ENCODE peak calls at places on chromosomes 2 and 18, in nine cellular contexts. G, D, I, E, T, Q, Y, W and R are unnamed samples. For H3K9me2 and H3K9me3, the result is how much of the 10 kb centered on the place peaks cover.

GRCh38 chr2:236210536-236210935 is 42.4 kb upstream of the GBX2 start:
- DNase-seq in Q (no peak), W (no peak), T (no peak), Y (no peak), G (no peak), I (no peak), D (no peak), E (no peak), R (no peak)

GRCh38 chr2:96907405-96908041 is 37.6 kb upstream of the SEMA4C start:
- DNase-seq in D (no peak), Q (peak), Y (no peak), I (no peak), G (no peak), T (no peak), W (peak), E (peak), R (peak)

GRCh38 chr2:154449951-154450658 is 248.4 kb upstream of the KCNJ3 start:
- DNase-seq in G (no peak), T (no peak), D (no peak), E (no peak), Y (no peak), Q (no peak), I (no peak), W (no peak), R (peak)

GRCh38 chr2:227493524-227493923 is 21.6 kb downstream of the AGFG1 start:
- DNase-seq in T (no peak), G (no peak), W (no peak), Q (no peak), D (no peak), E (no peak), I (no peak), Y (no peak), R (no peak)

GRCh38 chr18:62044490-62045000 is 142.3 kb downstream of the PIGN start:
- DNase-seq in I (no peak), W (no peak), E (peak), Q (no peak), T (no peak), D (no peak), G (no peak), Y (no peak), R (no peak)

GRCh38 chr2:233463586-233463985 is 103.0 kb downstream of the USP40 start:
- DNase-seq in I (no peak), Y (no peak), W (no peak), D (no peak), Q (no peak), T (no peak), G (no peak), E (no peak), R (no peak)

GRCh38 chr2:30235859-30236535 is 4.7 kb downstream of the LBH start:
- DNase-seq in W (no peak), Y (no peak), T (no peak), I (no peak), G (no peak), Q (no peak), E (no peak), D (no peak), R (no peak)

GRCh38 chr2:219632758-219633101 is 5.3 kb downstream of the SLC4A3 start:
- DNase-seq in D (no peak), Q (peak), Y (no peak), T (no peak), G (no peak), I (no peak), W (no peak), E (no peak), R (no peak)

GRCh38 chr2:10239561-10239967 is 63.1 kb upstream of the HPCAL1 start:
- DNase-seq in G (peak), T (no peak), W (no peak), D (no peak), Q (no peak), E (no peak), Y (no peak), I (no peak), R (no peak)

GRCh38 chr2:9693646-9694045 is 62.8 kb upstream of the YWHAQ start:
- DNase-seq in G (no peak), I (no peak), T (no peak), Q (no peak), E (no peak), D (no peak), W (no peak), Y (no peak), R (no peak)

GRCh38 chr2:218229239-218229638 is 12.2 kb downstream of the ARPC2 start:
- DNase-seq in G (peak), I (peak), Y (peak), W (peak), E (peak), T (no peak), Q (no peak), D (peak), R (no peak)

GRCh38 chr2:40103163-40103562 is 324.1 kb upstream of the THUMPD2 start:
- DNase-seq in D (no peak), E (peak), Q (no peak), G (no peak), I (no peak), W (no peak), T (no peak), Y (peak), R (no peak)

GRCh38 chr18:11533942-11534496 is 75.4 kb upstream of the SLC35G4 start:
- DNase-seq in W (no peak), T (no peak), D (no peak), G (no peak), I (peak), E (peak), Y (no peak), Q (no peak), R (no peak)

GRCh38 chr18:57984490-57985109 is 59.4 kb upstream of the NEDD4L start:
- DNase-seq in E (no peak), T (no peak), Y (no peak), I (no peak), W (no peak), Q (no peak), D (no peak), G (peak), R (no peak)

GRCh38 chr2:151727593-151728552 is 6.4 kb downstream of the NEB start:
- DNase-seq in Q (no peak), Y (no peak), I (no peak), T (no peak), E (no peak), W (no peak), G (no peak), D (no peak), R (no peak)

GRCh38 chr2:55159752-55160151 is 72.3 kb downstream of the CLHC1 start:
- DNase-seq in W (no peak), Y (no peak), Q (no peak), D (no peak), T (no peak), E (no peak), I (no peak), G (no peak), R (no peak)

GRCh38 chr18:49022311-49023280 is 71.8 kb upstream of the SMAD7 start:
- DNase-seq in G (no peak), T (no peak), Q (no peak), E (no peak), Y (no peak), I (no peak), D (peak), W (no peak), R (peak)

GRCh38 chr2:101012706-101013181 is 10.7 kb downstream of the RPL31 start:
- DNase-seq in D (peak), Q (peak), I (peak), Y (peak), W (peak), E (peak), G (peak), T (no peak), R (peak)

GRCh38 chr2:101961287-101962242 is 30.2 kb upstream of the IL1R2 start:
- DNase-seq in D (no peak), I (no peak), W (no peak), G (no peak), Q (no peak), E (peak), Y (no peak), T (no peak), R (peak)

GRCh38 chr2:181859123-181859522 is 32.4 kb upstream of the ITPRID2 start:
- DNase-seq in E (no peak), D (no peak), Q (no peak), I (no peak), G (no peak), W (no peak), T (no peak), Y (no peak), R (no peak)

GRCh38 chr2:74238879-74239278 is 40.5 kb downstream of the MTHFD2 start:
- DNase-seq in G (no peak), Y (no peak), D (no peak), W (no peak), T (no peak), Q (no peak), E (peak), I (peak), R (no peak)

GRCh38 chr2:233061591-233062446 is 1.7 kb downstream of the INPP5D start:
- DNase-seq in E (no peak), Y (peak), I (peak), T (no peak), D (peak), G (peak), W (peak), Q (peak), R (peak)

GRCh38 chr18:48036641-48037421 is 106.4 kb upstream of the SMAD2 start:
- DNase-seq in Q (peak), I (no peak), D (no peak), E (peak), W (no peak), G (no peak), Y (no peak), T (no peak), R (no peak)

GRCh38 chr2:215140166-215140707 is 1.8 kb upstream of the ABCA12 start:
- DNase-seq in Y (no peak), T (no peak), D (no peak), W (no peak), I (no peak), Q (no peak), E (peak), G (no peak), R (no peak)

GRCh38 chr2:105643405-105644173 is 101.1 kb upstream of the NCK2 start:
- DNase-seq in Q (no peak), Y (no peak), W (no peak), T (no peak), D (no peak), E (no peak), G (no peak), I (peak), R (no peak)

DNA sequence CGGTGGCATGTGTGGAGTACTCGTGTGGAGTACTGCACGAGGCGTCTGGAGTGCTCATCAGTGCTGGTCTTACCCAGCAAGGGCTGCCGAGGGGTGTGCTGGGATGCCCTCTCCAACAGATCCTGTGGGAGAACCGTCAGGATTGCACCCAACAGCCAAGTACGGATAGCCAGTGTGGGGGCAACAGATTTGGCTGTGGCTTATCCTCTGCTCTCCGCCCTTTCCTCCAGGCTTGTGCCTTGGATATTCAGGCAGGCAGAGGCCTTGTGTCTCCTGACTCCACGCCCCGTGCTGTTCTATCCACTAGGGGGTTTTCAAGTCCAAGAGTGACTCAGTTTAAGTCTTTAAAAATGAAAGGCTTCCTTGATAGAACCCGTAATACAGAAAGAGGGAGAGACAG is 321.0 kb upstream of the HS6ST1 start:
- DNase-seq in Q (no peak), E (peak), T (no peak), Y (no peak), G (peak), D (no peak), W (no peak), I (no peak), R (no peak)
- H3K9me2 ChIP-seq in Q (under half), E (under half), T (under half), Y (under half), G (under half), D (under half), W (under half), I (under half), R (under half)

DNA sequence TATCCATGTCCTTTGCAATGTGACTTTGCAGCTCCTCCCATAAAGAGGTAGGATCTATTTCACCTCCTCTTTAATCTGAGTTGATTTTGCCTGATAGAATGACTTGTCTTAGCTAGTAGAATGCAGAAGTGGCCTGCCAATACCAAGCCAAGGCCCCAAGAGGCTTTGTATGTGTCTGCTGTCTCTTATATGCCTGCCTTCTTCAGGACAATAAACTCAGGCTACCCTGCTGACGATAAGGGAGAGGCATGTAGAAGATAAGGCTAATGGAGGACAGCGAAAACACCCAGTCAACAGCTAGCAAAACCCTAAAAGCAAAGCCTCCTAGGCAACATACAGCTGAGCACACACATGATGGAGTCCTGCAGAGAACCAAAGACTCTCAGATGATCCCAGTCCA is 1.8 kb upstream of the ZC3H8 start:
- DNase-seq in T (no peak), Y (no peak), D (no peak), G (no peak), W (no peak), Q (no peak), E (no peak), I (no peak), R (no peak)
- H3K9me3 ChIP-seq in T (under half), Y (under half), D (under half), G (under half), W (under half), Q (under half), E (under half), I (under half), R (under half)

GRCh38 chr2:36478999-36479398 is 119.0 kb downstream of the FEZ2 start:
- DNase-seq in Y (no peak), G (no peak), Q (no peak), E (no peak), W (peak), D (no peak), T (no peak), I (no peak), R (no peak)

GRCh38 chr2:36480028-36480427 is 117.9 kb downstream of the FEZ2 start:
- DNase-seq in E (no peak), Q (no peak), W (no peak), D (no peak), I (no peak), G (no peak), Y (no peak), T (no peak), R (no peak)

GRCh38 chr2:36481709-36482108 is 116.3 kb downstream of the FEZ2 start:
- DNase-seq in T (no peak), D (no peak), W (no peak), E (no peak), G (no peak), Y (no peak), I (no peak), Q (no peak), R (no peak)

GRCh38 chr2:36479406-36479805 is 118.6 kb downstream of the FEZ2 start:
- DNase-seq in T (no peak), Y (no peak), I (no peak), E (no peak), Q (no peak), W (no peak), D (no peak), G (no peak), R (no peak)

DNA sequence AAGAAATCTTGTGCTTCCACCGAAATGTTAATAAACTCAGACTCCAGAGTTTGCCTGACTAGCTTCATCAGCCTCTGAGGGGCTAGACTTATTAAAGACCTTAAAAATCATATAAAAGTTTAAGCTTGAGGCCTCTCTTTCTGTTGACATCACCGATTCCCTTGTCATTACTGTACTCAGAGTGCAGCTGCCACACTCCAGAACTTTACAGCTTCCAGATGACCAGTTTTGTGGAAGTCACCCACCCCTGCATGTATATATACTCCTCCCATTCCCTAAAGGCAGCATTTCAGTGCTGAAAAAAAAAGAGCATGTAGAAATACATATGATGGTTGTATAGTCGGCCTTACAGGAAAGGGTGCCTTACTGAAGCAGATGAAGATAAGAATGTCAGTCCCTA is 117.4 kb downstream of the FEZ2 start:
- DNase-seq in Q (no peak), G (no peak), W (no peak), I (no peak), Y (no peak), T (no peak), D (no peak), E (no peak), R (no peak)
- H3K9me2 ChIP-seq in Q (under half), G (under half), W (under half), I (under half), Y (under half), T (under half), D (under half), E (under half), R (under half)

DNA sequence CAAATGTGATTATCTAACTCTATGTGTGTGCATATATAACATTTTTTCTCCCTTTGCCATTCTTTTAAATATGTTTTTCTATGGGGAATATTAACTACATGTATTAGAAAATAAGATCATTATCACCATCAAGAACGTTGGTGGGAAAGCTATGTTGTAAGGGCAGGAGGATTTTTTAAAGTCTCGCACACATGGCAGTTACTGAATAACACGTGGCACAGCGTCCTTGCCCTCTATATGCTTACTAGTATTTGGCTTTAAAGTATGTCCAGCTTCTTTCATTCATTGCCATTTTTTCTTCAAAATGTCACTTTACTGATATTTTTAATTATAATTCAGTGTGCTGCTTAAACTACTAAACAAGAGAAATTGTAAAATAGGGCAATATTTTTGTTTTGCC is 944.3 kb downstream of the SOCS6 start:
- DNase-seq in E (no peak), I (no peak), D (no peak), W (no peak), G (no peak), Q (no peak), T (no peak), Y (no peak), R (no peak)
- H3K9me3 ChIP-seq in E (under half), I (under half), D (under half), W (under half), G (under half), Q (under half), T (under half), Y (under half), R (under half)

GRCh38 chr2:7988440-7988839 is 693.4 kb upstream of the ID2 start:
- DNase-seq in G (no peak), D (no peak), T (no peak), E (no peak), Q (no peak), I (peak), Y (no peak), W (no peak), R (no peak)
- H3K9me2 ChIP-seq in G (under half), D (under half), T (under half), E (under half), Q (under half), I (under half), Y (under half), W (under half), R (under half)

GRCh38 chr2:85334933-85335332 is 7.1 kb upstream of the TGOLN2 start:
- DNase-seq in T (no peak), W (no peak), Q (no peak), Y (no peak), I (no peak), D (no peak), E (no peak), G (no peak), R (no peak)
- H3K9me3 ChIP-seq in T (under half), W (under half), Q (under half), Y (under half), I (under half), D (under half), E (under half), G (under half), R (under half)

GRCh38 chr2:128638741-128639477 is 320.2 kb upstream of the HS6ST1 start:
- DNase-seq in Q (peak), I (no peak), E (peak), G (no peak), Y (no peak), W (no peak), T (no peak), D (no peak), R (no peak)

GRCh38 chr2:128636802-128637147 is 318.1 kb upstream of the HS6ST1 start:
- DNase-seq in W (no peak), E (no peak), Y (no peak), D (no peak), T (no peak), Q (no peak), I (no peak), G (no peak), R (no peak)

GRCh38 chr2:128640166-128640846 is 321.6 kb upstream of the HS6ST1 start:
- DNase-seq in Q (no peak), E (peak), G (no peak), Y (no peak), T (no peak), I (no peak), D (no peak), W (no peak), R (no peak)

GRCh38 chr2:128637481-128638155 is 318.9 kb upstream of the HS6ST1 start:
- DNase-seq in E (peak), I (no peak), W (no peak), Y (no peak), Q (no peak), D (no peak), G (no peak), T (no peak), R (no peak)

GRCh38 chr2:128638311-128638710 is 319.6 kb upstream of the HS6ST1 start:
- DNase-seq in W (no peak), Q (no peak), T (no peak), D (no peak), I (no peak), G (no peak), Y (no peak), E (no peak), R (no peak)
- H3K9me2 ChIP-seq in W (under half), Q (under half), T (under half), D (under half), I (under half), G (under half), Y (under half), E (under half), R (under half)

GRCh38 chr2:63053889-63054725 is 3.5 kb downstream of the OTX1 start:
- DNase-seq in E (peak), D (peak), I (no peak), Q (peak), W (no peak), T (no peak), Y (no peak), G (no peak), R (peak)

GRCh38 chr2:63057249-63058148 is 6.9 kb downstream of the OTX1 start:
- DNase-seq in I (no peak), Y (no peak), E (no peak), Q (peak), T (no peak), D (no peak), W (no peak), G (no peak), R (no peak)

GRCh38 chr2:63054812-63055509 is 4.3 kb downstream of the OTX1 start:
- DNase-seq in W (no peak), E (no peak), D (no peak), I (no peak), G (no peak), Y (no peak), T (no peak), Q (peak), R (no peak)

GRCh38 chr2:63056309-63057065 is 5.9 kb downstream of the OTX1 start:
- DNase-seq in W (peak), D (no peak), T (no peak), G (no peak), Y (no peak), I (no peak), Q (peak), E (peak), R (peak)

DNA sequence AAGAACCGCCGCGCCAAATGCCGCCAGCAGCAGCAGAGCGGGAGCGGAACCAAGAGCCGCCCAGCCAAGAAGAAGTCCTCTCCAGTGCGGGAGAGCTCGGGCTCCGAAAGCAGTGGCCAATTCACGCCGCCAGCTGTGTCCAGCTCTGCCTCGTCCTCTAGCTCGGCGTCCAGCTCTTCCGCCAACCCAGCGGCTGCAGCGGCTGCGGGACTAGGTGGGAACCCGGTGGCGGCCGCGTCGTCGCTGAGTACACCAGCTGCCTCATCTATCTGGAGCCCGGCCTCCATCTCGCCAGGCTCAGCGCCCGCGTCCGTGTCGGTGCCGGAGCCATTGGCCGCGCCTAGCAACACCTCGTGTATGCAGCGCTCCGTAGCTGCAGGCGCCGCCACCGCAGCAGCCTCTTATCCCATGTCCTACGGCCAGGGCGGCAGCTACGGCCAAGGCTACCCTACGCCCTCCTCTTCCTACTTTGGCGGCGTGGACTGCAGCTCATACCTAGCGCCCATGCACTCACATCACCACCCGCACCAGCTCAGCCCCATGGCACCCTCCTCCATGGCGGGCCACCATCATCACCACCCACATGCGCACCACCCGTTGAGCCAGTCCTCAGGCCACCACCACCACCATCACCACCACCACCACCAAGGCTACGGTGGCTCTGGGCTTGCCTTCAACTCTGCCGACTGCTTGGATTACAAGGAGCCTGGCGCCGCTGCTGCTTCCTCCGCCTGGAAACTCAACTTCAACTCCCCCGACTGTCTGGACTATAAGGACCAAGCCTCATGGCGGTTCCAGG is 5.1 kb downstream of the OTX1 start:
- DNase-seq in W (no peak), T (no peak), G (no peak), Q (peak), Y (no peak), E (peak), D (no peak), I (no peak), R (no peak)
- H3K9me3 ChIP-seq in W (under half), T (under half), G (under half), Q (under half), Y (under half), E (under half), D (under half), I (under half), R (under half)